ENCODE peak calls at places on chromosomes 3 and 15, in seven cellular contexts. T, D, R, G, Z, N and X are unnamed samples.

GRCh38 chr15:57462391-57462790 is 86.1 kb downstream of the CGNL1 start:
- DNase-seq in T (peak), D (no peak), R (no peak), G (no peak), Z (no peak), N (no peak), X (no peak)

GRCh38 chr3:23161896-23162570 is 41.1 kb upstream of the UBE2E2 start:
- DNase-seq in T (no peak), D (no peak), R (no peak), G (no peak), Z (no peak), N (no peak), X (no peak)

GRCh38 chr3:64880926-64881325 is 193.1 kb upstream of the ADAMTS9 start:
- DNase-seq in T (no peak), D (peak), R (no peak), G (no peak), Z (no peak), N (no peak), X (no peak)

GRCh38 chr3:194384156-194384555 is 14.6 kb upstream of the LRRC15 start:
- DNase-seq in T (no peak), D (no peak), R (no peak), G (no peak), Z (no peak), N (no peak), X (no peak)

GRCh38 chr3:133408366-133408765 is 8.5 kb downstream of the BFSP2 start:
- DNase-seq in T (no peak), D (no peak), R (no peak), G (no peak), Z (no peak), N (no peak), X (no peak)

GRCh38 chr3:69999191-70000027 is at the start of gene SAMMSON:
- DNase-seq in T (peak), D (no peak), R (peak), G (no peak), Z (no peak), N (no peak), X (no peak)

GRCh38 chr3:195909294-195909644 is 918 bp upstream of the TNK2 start:
- DNase-seq in T (no peak), D (no peak), R (peak), G (no peak), Z (no peak), N (no peak), X (no peak)

GRCh38 chr15:82108489-82109078 is 62.8 kb upstream of the MEX3B start:
- DNase-seq in T (peak), D (peak), R (peak), G (peak), Z (no peak), N (peak), X (peak)

GRCh38 chr3:172516318-172517214 is 6.7 kb downstream of the TNFSF10 start:
- DNase-seq in T (peak), D (peak), R (no peak), G (peak), Z (peak), N (peak), X (peak)

GRCh38 chr3:156615592-156616173 is 58.7 kb upstream of the TIPARP start:
- DNase-seq in T (peak), D (no peak), R (no peak), G (no peak), Z (peak), N (no peak), X (no peak)

GRCh38 chr15:98000249-98001203 is 40.0 kb downstream of the ARRDC4 start:
- DNase-seq in T (no peak), D (no peak), R (no peak), G (no peak), Z (no peak), N (no peak), X (no peak)

GRCh38 chr15:43218908-43219706 is 1.7 kb downstream of the EPB42 start:
- DNase-seq in T (peak), D (peak), R (no peak), G (no peak), Z (no peak), N (no peak), X (no peak)

GRCh38 chr3:154059798-154060197 is 61.4 kb upstream of the ARHGEF26 start:
- DNase-seq in T (peak), D (no peak), R (no peak), G (no peak), Z (no peak), N (no peak), X (peak)

GRCh38 chr3:83843716-83844115 is 1115.1 kb upstream of the CADM2 start:
- DNase-seq in T (no peak), D (no peak), R (no peak), G (no peak), Z (no peak), N (no peak), X (no peak)

GRCh38 chr15:31256385-31257265 is 70.0 kb upstream of the KLF13 start:
- DNase-seq in T (no peak), D (no peak), R (no peak), G (no peak), Z (no peak), N (no peak), X (no peak)

GRCh38 chr3:46599590-46599989 is 12.7 kb upstream of the FAM240A start:
- DNase-seq in T (no peak), D (no peak), R (no peak), G (no peak), Z (no peak), N (no peak), X (no peak)

GRCh38 chr3:41200669-41201021 is 1.3 kb downstream of the CTNNB1 start:
- DNase-seq in T (peak), D (peak), R (no peak), G (no peak), Z (peak), N (no peak), X (no peak)

GRCh38 chr15:57560976-57561711 is 30.6 kb upstream of the MYZAP start:
- DNase-seq in T (peak), D (peak), R (no peak), G (peak), Z (no peak), N (peak), X (no peak)

GRCh38 chr3:106582151-106582550 is 713.3 kb upstream of the CBLB start:
- DNase-seq in T (no peak), D (no peak), R (no peak), G (no peak), Z (no peak), N (no peak), X (no peak)

GRCh38 chr3:27138562-27138961 is 230.6 kb downstream of the NEK10 start:
- DNase-seq in T (peak), D (no peak), R (no peak), G (no peak), Z (no peak), N (no peak), X (peak)

GRCh38 chr3:158360756-158361448 is 210.1 kb upstream of the MLF1 start:
- DNase-seq in T (no peak), D (no peak), R (peak), G (no peak), Z (no peak), N (no peak), X (no peak)

GRCh38 chr15:58438956-58439355 is 7.2 kb downstream of the LIPC start:
- DNase-seq in T (peak), D (peak), R (no peak), G (no peak), Z (no peak), N (no peak), X (peak)

GRCh38 chr3:148208975-148209374 is 488.7 kb upstream of the AGTR1 start:
- DNase-seq in T (no peak), D (no peak), R (no peak), G (no peak), Z (no peak), N (no peak), X (no peak)

GRCh38 chr15:77497942-77498361 is 77.3 kb downstream of the HMG20A start:
- DNase-seq in T (peak), D (no peak), R (no peak), G (no peak), Z (no peak), N (no peak), X (no peak)

GRCh38 chr3:29291262-29291981 is 10.6 kb downstream of the RBMS3 start:
- DNase-seq in T (peak), D (no peak), R (no peak), G (no peak), Z (no peak), N (no peak), X (no peak)

GRCh38 chr3:192940129-192940528 is 22.5 kb upstream of the MB21D2 start:
- DNase-seq in T (no peak), D (no peak), R (no peak), G (no peak), Z (no peak), N (no peak), X (no peak)

GRCh38 chr15:31360843-31361763 is 34.5 kb downstream of the KLF13 start:
- DNase-seq in T (no peak), D (peak), R (peak), G (peak), Z (no peak), N (no peak), X (no peak)

GRCh38 chr15:63186065-63186464 is 3.3 kb upstream of the RAB8B start:
- DNase-seq in T (peak), D (no peak), R (no peak), G (no peak), Z (peak), N (no peak), X (no peak)

GRCh38 chr3:185151959-185152432 is 864 bp downstream of the C3orf70 start:
- DNase-seq in T (no peak), D (no peak), R (no peak), G (no peak), Z (no peak), N (no peak), X (no peak)

GRCh38 chr15:96183927-96184266 is 146.6 kb upstream of the NR2F2 start:
- DNase-seq in T (no peak), D (no peak), R (no peak), G (no peak), Z (no peak), N (no peak), X (no peak)

GRCh38 chr3:183730361-183730760 is 32.8 kb downstream of the YEATS2 start:
- DNase-seq in T (no peak), D (no peak), R (no peak), G (no peak), Z (no peak), N (no peak), X (no peak)

GRCh38 chr3:106338582-106339219 is 469.9 kb upstream of the CBLB start:
- DNase-seq in T (no peak), D (no peak), R (no peak), G (no peak), Z (no peak), N (no peak), X (no peak)

GRCh38 chr15:70853270-70853854 is 595 bp downstream of the LARP6 start:
- DNase-seq in T (peak), D (no peak), R (no peak), G (no peak), Z (no peak), N (no peak), X (no peak)
- H3K4me3 ChIP-seq in T (peak), D (peak), R (peak), G (peak), Z (peak), N (peak), X (peak)

GRCh38 chr3:52298147-52299098 is 10.8 kb downstream of the GLYCTK start:
- DNase-seq in T (no peak), D (no peak), R (peak), G (no peak), Z (no peak), N (no peak), X (no peak)
- H3K4me3 ChIP-seq in T (no peak), D (no peak), R (no peak), G (no peak), Z (no peak), N (no peak), X (no peak)

DNA sequence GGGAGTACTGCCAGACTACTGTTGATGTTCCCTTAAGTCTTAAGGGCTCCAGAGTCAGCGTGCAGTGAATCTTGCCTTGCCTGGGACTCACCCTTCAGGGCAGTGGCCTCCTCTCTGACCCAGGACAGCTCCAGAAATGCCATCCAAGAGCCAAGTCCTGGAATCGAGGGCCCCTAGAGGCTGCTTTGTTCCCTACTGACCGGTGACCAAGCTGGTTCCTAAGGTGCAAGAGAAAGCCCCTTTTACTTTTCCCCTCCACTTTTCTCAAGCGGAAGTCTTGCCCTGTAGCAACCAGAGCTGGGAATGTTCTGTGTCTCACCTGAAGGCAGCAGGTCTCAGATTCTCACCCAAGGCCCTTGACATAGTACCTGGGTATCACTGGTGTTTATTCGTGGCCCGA is 238.0 kb downstream of the DOCK3 start:
- DNase-seq in T (no peak), D (no peak), R (no peak), G (no peak), Z (no peak), N (no peak), X (no peak)
- H3K4me3 ChIP-seq in T (no peak), D (no peak), R (no peak), G (no peak), Z (no peak), N (no peak), X (no peak)

GRCh38 chr15:49858076-49858475 is 237.2 kb downstream of the DTWD1 start:
- DNase-seq in T (peak), D (no peak), R (no peak), G (no peak), Z (no peak), N (no peak), X (no peak)

GRCh38 chr15:49860101-49860500 is 239.3 kb downstream of the DTWD1 start:
- DNase-seq in T (peak), D (no peak), R (no peak), G (no peak), Z (no peak), N (no peak), X (no peak)

GRCh38 chr15:49852756-49853155 is 231.9 kb downstream of the DTWD1 start:
- DNase-seq in T (peak), D (no peak), R (no peak), G (no peak), Z (no peak), N (no peak), X (no peak)

GRCh38 chr15:49855917-49856637 is 235.2 kb downstream of the DTWD1 start:
- DNase-seq in T (peak), D (no peak), R (no peak), G (no peak), Z (peak), N (no peak), X (no peak)
- H3K4me3 ChIP-seq in T (no peak), D (no peak), R (no peak), G (no peak), Z (no peak), N (no peak), X (no peak)

GRCh38 chr15:74523982-74524381 is 17.0 kb upstream of the ARID3B start:
- DNase-seq in T (no peak), D (no peak), R (no peak), G (no peak), Z (no peak), N (no peak), X (peak)

GRCh38 chr15:74529911-74530310 is 11.1 kb upstream of the ARID3B start:
- DNase-seq in T (peak), D (no peak), R (no peak), G (no peak), Z (peak), N (no peak), X (no peak)

GRCh38 chr15:74525328-74525727 is 15.7 kb upstream of the ARID3B start:
- DNase-seq in T (peak), D (no peak), R (no peak), G (no peak), Z (no peak), N (no peak), X (no peak)

GRCh38 chr15:74528876-74529275 is 12.1 kb upstream of the ARID3B start:
- DNase-seq in T (no peak), D (no peak), R (no peak), G (no peak), Z (no peak), N (no peak), X (no peak)

GRCh38 chr15:74525946-74526345 is 15.1 kb upstream of the ARID3B start:
- DNase-seq in T (no peak), D (no peak), R (no peak), G (no peak), Z (no peak), N (peak), X (no peak)
- H3K4me3 ChIP-seq in T (no peak), D (no peak), R (no peak), G (no peak), Z (no peak), N (no peak), X (no peak)

GRCh38 chr15:79091204-79091867 is 756 bp upstream of the RASGRF1 start:
- DNase-seq in T (peak), D (no peak), R (peak), G (no peak), Z (no peak), N (no peak), X (no peak)
- H3K4me3 ChIP-seq in T (no peak), D (no peak), R (no peak), G (no peak), Z (no peak), N (peak), X (no peak)

GRCh38 chr3:44439499-44440295 is 37.8 kb downstream of the ZNF445 start:
- DNase-seq in T (peak), D (peak), R (no peak), G (peak), Z (peak), N (no peak), X (no peak)
- H3K4me3 ChIP-seq in T (no peak), D (peak), R (no peak), G (peak), Z (no peak), N (no peak), X (no peak)

DNA sequence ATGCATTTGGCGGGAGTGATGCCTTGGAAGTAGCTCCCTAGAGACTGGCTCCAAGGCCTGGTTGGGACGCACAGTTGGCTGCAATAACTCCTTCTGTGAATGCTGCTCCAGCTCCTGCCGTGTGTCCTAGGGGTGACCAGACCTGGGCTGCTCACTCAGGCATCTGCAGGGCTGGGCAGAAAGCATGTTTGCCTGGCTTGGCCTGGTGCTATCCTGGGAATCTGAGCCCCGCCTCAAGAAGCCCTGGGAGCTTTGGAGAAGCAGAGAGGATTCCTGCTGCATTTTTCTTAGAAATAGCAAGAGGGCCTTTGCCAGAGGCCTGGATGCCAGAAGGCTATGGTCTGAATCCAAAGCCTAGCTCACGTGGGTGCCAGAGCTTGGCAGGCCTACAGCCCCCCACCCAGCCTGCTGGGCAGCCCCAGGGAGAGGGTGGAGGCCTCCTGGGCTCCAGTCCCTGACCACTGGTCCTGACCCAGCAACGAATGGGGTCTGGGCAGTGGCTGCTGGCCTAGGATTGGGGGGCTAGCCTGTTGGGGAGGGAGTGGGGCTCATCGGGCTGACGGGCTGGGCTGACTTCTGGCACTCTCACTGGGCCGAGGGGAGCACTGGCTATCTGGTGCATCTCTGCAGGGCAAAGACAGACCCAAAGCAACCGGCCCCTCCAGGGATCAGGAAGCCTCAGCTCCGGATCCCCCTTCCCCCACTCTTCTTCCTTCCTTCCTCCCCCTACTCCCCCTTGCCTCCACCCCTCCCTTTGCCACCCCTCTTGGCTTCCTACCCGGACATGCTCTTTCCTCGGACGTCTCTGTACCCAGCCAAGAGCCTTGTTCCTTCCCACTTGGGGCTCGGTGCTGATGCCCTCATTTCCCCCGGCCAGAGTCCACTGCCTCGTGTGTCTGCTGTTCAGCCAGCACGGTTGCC is 10.5 kb downstream of the SEMA3F start:
- DNase-seq in T (peak), D (no peak), R (peak), G (peak), Z (no peak), N (no peak), X (peak)
- H3K4me3 ChIP-seq in T (no peak), D (no peak), R (no peak), G (no peak), Z (no peak), N (no peak), X (no peak)

GRCh38 chr3:196918968-196919367 is 23.4 kb downstream of the NCBP2 start:
- DNase-seq in T (no peak), D (no peak), R (no peak), G (no peak), Z (no peak), N (no peak), X (no peak)
- H3K4me3 ChIP-seq in T (no peak), D (no peak), R (no peak), G (no peak), Z (no peak), N (no peak), X (no peak)

DNA sequence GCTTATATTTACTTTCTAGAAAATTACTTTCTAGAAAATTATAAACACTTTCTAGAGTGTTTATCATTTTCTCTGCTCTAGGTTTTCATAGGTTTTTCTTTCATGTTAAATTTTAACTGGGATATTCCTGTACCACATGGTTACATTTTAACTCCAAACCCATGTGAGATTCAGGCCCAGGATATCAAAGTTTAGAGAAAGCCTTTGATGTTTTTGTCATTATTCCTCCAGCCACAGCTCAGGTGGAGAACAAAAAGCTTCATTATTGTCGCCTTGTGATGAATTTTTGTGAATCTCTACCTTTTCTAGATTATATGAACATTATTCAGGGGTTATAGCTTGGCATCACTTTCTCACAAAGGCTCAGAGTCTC is 816.0 kb downstream of the SQOR start:
- DNase-seq in T (no peak), D (no peak), R (no peak), G (no peak), Z (no peak), N (no peak), X (no peak)
- H3K4me3 ChIP-seq in T (no peak), D (no peak), R (no peak), G (no peak), Z (no peak), N (no peak), X (no peak)